ENCODE peak calls at places on chromosomes 6 and 20, in five cellular contexts. U is NCI-H2171 treated with DMSO at 0.1 percent for 48 hours, X is amygdala, Z is A549, A is neural progenitor cell. H is an unnamed sample.

GRCh38 chr20:40754372-40754943 is 65.4 kb upstream of the MAFB start:
- DNase-seq in X (no peak), Z (no peak), U (no peak), A (no peak), H (no peak)

GRCh38 chr6:108254436-108255410 is 6.1 kb downstream of the SNX3 start:
- DNase-seq in A (no peak), U (no peak), Z (no peak), X (no peak), H (no peak)

GRCh38 chr6:29681811-29682210 is 859 bp upstream of the ZFP57 start:
- DNase-seq in X (no peak), U (no peak), Z (no peak), A (no peak), H (no peak)

GRCh38 chr20:35978041-35978513 is 9.7 kb downstream of the CNBD2 start:
- DNase-seq in X (no peak), Z (no peak), U (no peak), A (no peak), H (no peak)

GRCh38 chr20:60239981-60240380 is 281.8 kb downstream of the CDH26 start:
- DNase-seq in X (no peak), A (no peak), U (no peak), Z (no peak), H (no peak)

GRCh38 chr20:44411020-44411756 is 55.7 kb downstream of the HNF4A start:
- DNase-seq in Z (no peak), X (no peak), A (no peak), U (no peak), H (no peak)

GRCh38 chr6:17045581-17046322 is 56.1 kb upstream of the STMND1 start:
- DNase-seq in A (no peak), U (no peak), X (no peak), Z (no peak), H (no peak)

GRCh38 chr6:15888798-15889772 is 226.3 kb upstream of the DTNBP1 start:
- DNase-seq in Z (no peak), U (no peak), A (no peak), X (no peak), H (no peak)

GRCh38 chr6:15770347-15771143 is 107.7 kb upstream of the DTNBP1 start:
- DNase-seq in X (no peak), A (no peak), Z (no peak), U (no peak), H (no peak)

GRCh38 chr20:54355631-54356280 is 119.6 kb upstream of the DOK5 start:
- DNase-seq in U (peak), A (no peak), Z (no peak), X (no peak), H (no peak)

H was measured in activated B cell treated with CpG ODN at 0.5 μM for 24 hours.